ENCODE peak calls at places on chromosomes 1 and 21, in seven cellular contexts. S, E, I, J, D, Y and H are unnamed samples.

GRCh38 chr21:37074546-37074945 is 1.5 kb downstream of the TTC3 start:
- DNase-seq in E (no peak), S (no peak), J (no peak), I (no peak), D (no peak), Y (no peak), H (no peak)

GRCh38 chr1:54017979-54018378 is at the start of gene LDLRAD1:
- DNase-seq in J (no peak), I (no peak), Y (no peak), E (no peak), S (no peak), D (no peak), H (no peak)

GRCh38 chr1:29520571-29521437 is 284.5 kb downstream of the PTPRU start:
- DNase-seq in Y (no peak), S (no peak), E (no peak), D (no peak), J (no peak), I (no peak), H (no peak)

GRCh38 chr1:84889437-84889836 is 3.6 kb downstream of the LPAR3 start:
- DNase-seq in Y (no peak), J (no peak), I (no peak), S (no peak), D (peak), E (no peak), H (no peak)

GRCh38 chr1:36328713-36329112 is 5.3 kb upstream of the EVA1B start:
- DNase-seq in E (no peak), J (no peak), Y (no peak), I (no peak), S (no peak), D (peak), H (no peak)

GRCh38 chr1:42420911-42421585 is 34.8 kb downstream of the ZMYND12 start:
- DNase-seq in S (peak), I (no peak), Y (no peak), E (peak), J (no peak), D (peak), H (peak)

GRCh38 chr21:29343517-29343916 is 44.8 kb downstream of the BACH1 start:
- DNase-seq in Y (no peak), J (no peak), S (peak), D (peak), I (no peak), E (peak), H (no peak)

GRCh38 chr1:151905070-151905442 is 4.3 kb downstream of the THEM4 start:
- DNase-seq in S (no peak), D (peak), J (no peak), I (peak), Y (peak), E (no peak), H (no peak)

GRCh38 chr1:109632671-109633346 is 13.2 kb downstream of the AMPD2 start:
- DNase-seq in S (no peak), Y (no peak), I (no peak), D (no peak), E (no peak), J (no peak), H (no peak)

GRCh38 chr1:177954076-177954475 is 15.8 kb downstream of the SEC16B start:
- DNase-seq in Y (no peak), S (no peak), D (no peak), E (no peak), J (no peak), I (no peak), H (no peak)

GRCh38 chr1:180343931-180344406 is 113.9 kb downstream of the LHX4 start:
- DNase-seq in J (no peak), E (peak), Y (no peak), S (no peak), D (peak), I (no peak), H (peak)

GRCh38 chr1:65104854-65105540 is 43.0 kb upstream of the AK4 start:
- DNase-seq in Y (no peak), J (no peak), D (peak), S (no peak), I (no peak), E (no peak), H (no peak)

GRCh38 chr1:204172404-204173049 is 6.4 kb upstream of the REN start:
- DNase-seq in I (no peak), S (no peak), E (peak), Y (no peak), J (no peak), D (no peak), H (no peak)

GRCh38 chr21:46154955-46155513 is 345 bp downstream of the FTCD start:
- DNase-seq in Y (no peak), J (no peak), D (no peak), E (no peak), I (no peak), S (no peak), H (no peak)

GRCh38 chr1:27522860-27523665 is 33.1 kb upstream of the WASF2 start:
- DNase-seq in Y (peak), I (peak), S (no peak), D (no peak), J (no peak), E (no peak), H (no peak)

GRCh38 chr21:45322960-45323461 is 35.3 kb upstream of the POFUT2 start:
- DNase-seq in S (no peak), I (no peak), J (peak), Y (no peak), D (no peak), E (no peak), H (no peak)

GRCh38 chr21:45913416-45913765 is 68.2 kb upstream of the COL6A1 start:
- DNase-seq in J (no peak), I (no peak), S (no peak), Y (no peak), E (no peak), D (no peak), H (no peak)

GRCh38 chr1:223460566-223461189 is 67.5 kb downstream of the CCDC185 start:
- DNase-seq in Y (no peak), S (no peak), D (no peak), J (no peak), I (no peak), E (no peak), H (no peak)

GRCh38 chr1:45863117-45863670 is 59.8 kb downstream of the MAST2 start:
- DNase-seq in Y (no peak), D (no peak), J (no peak), S (no peak), I (no peak), E (no peak), H (no peak)

GRCh38 chr1:20028726-20029125 is 41.3 kb upstream of the PLA2G5 start:
- DNase-seq in J (no peak), D (no peak), Y (no peak), S (no peak), E (no peak), I (no peak), H (no peak)

GRCh38 chr1:157162345-157162744 is 24.1 kb upstream of the ETV3 start:
- DNase-seq in S (no peak), D (no peak), Y (no peak), J (no peak), E (no peak), I (no peak), H (no peak)

GRCh38 chr1:7755448-7755847 is 15.6 kb upstream of the VAMP3 start:
- DNase-seq in Y (no peak), S (no peak), I (no peak), E (peak), J (no peak), D (peak), H (no peak)

GRCh38 chr1:26666855-26667254 is 29.0 kb upstream of the ARID1A start:
- DNase-seq in S (no peak), I (no peak), J (no peak), D (peak), Y (no peak), E (peak), H (no peak)

GRCh38 chr1:238950786-238951185 is 435.6 kb upstream of the CHRM3 start:
- DNase-seq in E (no peak), D (no peak), S (no peak), I (no peak), J (no peak), Y (no peak), H (no peak)

GRCh38 chr1:161172776-161173376 is 4.4 kb downstream of the B4GALT3 start:
- DNase-seq in Y (no peak), S (peak), D (peak), E (peak), I (no peak), J (no peak), H (peak)

GRCh38 chr1:212035123-212035834 is at the start of the genes DTL and INTS7:
- DNase-seq in S (peak), J (peak), E (peak), I (peak), D (peak), Y (peak), H (peak)

GRCh38 chr1:212040629-212041028 is 5.1 kb downstream of the DTL start:
- DNase-seq in E (no peak), J (no peak), Y (no peak), I (no peak), S (no peak), D (no peak), H (no peak)

GRCh38 chr1:212035835-212036605 is 472 bp downstream of the DTL start:
- DNase-seq in Y (peak), D (no peak), E (no peak), S (no peak), J (no peak), I (no peak), H (no peak)

GRCh38 chr1:212039622-212040021 is 4.1 kb downstream of the DTL start:
- DNase-seq in I (no peak), J (no peak), Y (no peak), E (no peak), D (no peak), S (no peak), H (no peak)

DNA sequence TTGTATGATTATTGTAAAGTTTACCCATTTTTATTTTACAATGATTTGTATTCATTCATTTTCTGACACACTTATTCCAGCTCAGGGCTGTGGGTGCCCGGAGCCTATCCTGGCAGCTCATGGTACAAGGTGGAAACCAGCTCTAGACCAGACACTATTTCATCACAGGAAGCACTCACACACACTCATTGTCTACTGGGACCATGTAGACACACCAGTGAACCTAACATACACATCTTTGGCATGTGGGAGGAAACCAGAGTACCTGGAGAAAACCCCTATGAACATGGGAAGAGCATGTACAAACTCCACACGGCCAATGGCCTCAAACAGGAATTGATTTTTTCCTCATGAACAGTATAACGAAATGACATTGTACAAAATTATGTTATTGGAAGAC is 2.4 kb downstream of the DTL start:
- DNase-seq in I (no peak), D (peak), S (no peak), J (no peak), E (no peak), Y (no peak), H (no peak)
- H3K4me3 ChIP-seq in I (no peak), D (no peak), S (no peak), J (no peak), E (no peak), Y (peak), H (no peak)

GRCh38 chr1:50295553-50295952 is 127.7 kb downstream of the DMRTA2 start:
- DNase-seq in I (no peak), S (no peak), D (no peak), Y (no peak), J (no peak), E (no peak), H (no peak)

GRCh38 chr1:50289495-50289894 is 133.7 kb downstream of the DMRTA2 start:
- DNase-seq in Y (no peak), S (no peak), E (no peak), D (no peak), I (no peak), J (no peak), H (no peak)

GRCh38 chr1:50292276-50292675 is 131.0 kb downstream of the DMRTA2 start:
- DNase-seq in I (no peak), Y (no peak), J (no peak), D (no peak), E (no peak), S (no peak), H (no peak)
- H3K4me3 ChIP-seq in I (no peak), Y (no peak), J (no peak), D (no peak), E (no peak), S (no peak), H (no peak)

DNA sequence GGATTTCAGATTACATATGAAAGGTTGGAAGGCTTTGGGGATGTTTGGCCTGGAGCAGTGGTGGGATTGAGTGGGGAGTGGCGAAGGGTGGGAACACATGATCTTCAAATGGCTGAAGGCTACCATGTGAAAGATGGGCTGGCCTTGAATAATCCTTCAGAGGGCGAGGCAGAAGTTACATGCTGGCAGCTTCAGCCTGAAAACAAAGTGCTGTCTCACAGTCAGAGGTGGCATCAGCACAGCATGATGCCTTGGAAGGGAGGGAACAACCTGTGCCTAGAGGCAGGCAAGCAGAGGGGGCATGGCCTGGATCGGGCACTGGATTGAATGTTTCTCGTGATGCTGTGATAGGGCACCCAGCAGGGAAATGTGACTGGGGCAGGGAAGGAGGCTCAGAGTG is 130.8 kb downstream of the BEND5 start:
- DNase-seq in I (no peak), E (no peak), J (no peak), D (no peak), Y (no peak), S (no peak), H (no peak)
- H3K4me3 ChIP-seq in I (no peak), E (no peak), J (no peak), D (no peak), Y (no peak), S (no peak), H (no peak)

DNA sequence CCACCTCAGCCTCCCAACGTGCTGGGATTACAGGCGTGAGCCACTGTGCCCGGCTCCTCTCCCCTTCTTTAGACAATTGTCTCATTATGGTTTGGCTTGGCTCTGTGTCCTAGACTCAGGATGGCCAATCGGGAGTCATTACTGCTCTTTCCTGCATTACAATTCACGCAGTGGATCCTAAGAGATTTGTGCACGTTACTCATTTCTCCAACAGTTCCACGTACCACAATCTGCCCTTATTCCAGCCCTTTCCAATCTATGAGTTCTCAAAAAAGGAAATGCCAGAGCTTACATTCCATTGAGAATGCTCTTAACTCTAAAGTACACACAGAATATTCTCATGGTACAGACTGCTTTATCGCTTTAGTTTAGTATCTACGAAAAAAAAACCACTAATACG is 357.0 kb downstream of the GPATCH2 start:
- DNase-seq in D (peak), S (no peak), J (no peak), E (peak), I (no peak), Y (no peak), H (peak)
- H3K4me3 ChIP-seq in D (no peak), S (no peak), J (no peak), E (no peak), I (no peak), Y (no peak), H (no peak)

GRCh38 chr1:41361028-41361494 is at the start of gene FOXO6:
- DNase-seq in I (peak), D (peak), Y (peak), S (peak), E (peak), J (peak), H (peak)
- H3K4me3 ChIP-seq in I (peak), D (peak), Y (peak), S (peak), E (peak), J (peak), H (peak)

GRCh38 chr1:2125375-2126211 is 69.0 kb downstream of the FAAP20 start:
- DNase-seq in S (no peak), I (no peak), J (no peak), Y (no peak), E (no peak), D (no peak), H (no peak)

GRCh38 chr1:2124446-2125198 is 70.0 kb downstream of the FAAP20 start:
- DNase-seq in D (no peak), Y (no peak), S (no peak), E (no peak), J (no peak), I (no peak), H (no peak)

GRCh38 chr1:2128189-2128901 is 66.2 kb downstream of the FAAP20 start:
- DNase-seq in I (no peak), E (no peak), J (no peak), D (no peak), Y (no peak), S (no peak), H (no peak)

GRCh38 chr1:2127181-2128145 is 67.1 kb downstream of the FAAP20 start:
- DNase-seq in S (no peak), Y (no peak), I (no peak), J (no peak), D (no peak), E (no peak), H (no peak)

DNA sequence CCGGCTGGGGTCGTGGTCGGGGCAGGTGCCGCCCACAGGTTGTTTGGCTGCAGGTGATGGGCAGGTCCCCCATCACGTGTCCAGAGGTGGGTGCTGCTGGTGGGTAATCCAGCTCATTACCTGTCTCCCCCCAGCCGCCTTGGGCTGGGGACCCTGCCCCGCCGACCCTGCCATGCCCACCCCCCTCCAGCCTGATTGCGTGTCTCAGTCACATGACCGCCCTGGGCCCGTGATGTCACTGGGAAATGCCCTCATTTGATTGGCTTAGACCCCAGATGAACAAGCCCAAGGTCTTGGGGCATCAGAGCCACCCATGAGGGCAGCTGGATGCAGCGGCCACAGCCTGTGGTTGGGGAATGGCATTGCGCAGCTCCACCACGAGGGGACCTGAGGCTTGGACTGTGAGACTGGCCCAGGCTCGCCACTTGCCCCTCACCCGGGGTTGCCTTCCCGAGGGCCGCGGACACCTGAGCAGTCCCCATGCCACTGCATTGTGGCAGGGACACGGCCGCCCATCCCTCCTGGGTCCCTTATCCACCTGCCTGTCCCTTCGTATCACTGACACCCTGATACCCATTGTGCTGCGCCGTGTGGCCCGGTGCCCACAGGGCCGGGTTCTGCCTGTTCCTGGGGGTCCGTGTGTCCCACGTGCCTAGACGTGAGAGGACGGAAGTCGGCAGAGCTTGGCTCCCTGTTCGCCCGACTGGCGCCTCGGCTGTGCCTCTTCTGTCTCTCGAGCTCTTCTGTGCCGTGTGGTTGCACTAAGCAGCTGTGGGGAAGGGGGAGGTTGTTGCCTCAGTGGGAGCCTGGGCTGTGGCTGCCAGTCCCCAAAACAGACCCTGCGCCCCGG is 68.0 kb downstream of the FAAP20 start:
- DNase-seq in I (no peak), E (no peak), J (no peak), S (no peak), D (no peak), Y (no peak), H (no peak)
- H3K4me3 ChIP-seq in I (no peak), E (no peak), J (no peak), S (no peak), D (no peak), Y (no peak), H (no peak)